ENCODE peak calls at places on chromosome 5, in nine cellular contexts. One of them, this sample, is unnamed.

GRCh38 chr5:96014395-96014794 is 52.7 kb upstream of the ELL2 start:
- DNase-seq in fibroblast of pulmonary artery: no peak
- DNase-seq in NAMALWA: no peak
- DNase-seq in aorta: no peak
- DNase-seq in A549: no peak
- DNase-seq in central memory CD4-positive, alpha-beta T cell: no peak
- DNase-seq in colonic mucosa: no peak
- DNase-seq in head of caudate nucleus: no peak
- DNase-seq in left ventricle myocardium inferior: no peak
- DNase-seq in this sample: no peak

GRCh38 chr5:141135718-141136266 is 786 bp downstream of the PCDHB5 start:
- DNase-seq in left ventricle myocardium inferior: no peak
- DNase-seq in A549: no peak
- DNase-seq in NAMALWA: no peak
- DNase-seq in aorta: no peak
- DNase-seq in fibroblast of pulmonary artery: no peak
- DNase-seq in central memory CD4-positive, alpha-beta T cell: no peak
- DNase-seq in head of caudate nucleus: no peak
- DNase-seq in colonic mucosa: no peak
- DNase-seq in this sample: no peak

GRCh38 chr5:174608631-174609097 is 115.7 kb upstream of the MSX2 start:
- DNase-seq in aorta: peak; percentile 86
- DNase-seq in A549: no peak
- DNase-seq in colonic mucosa: no peak
- DNase-seq in head of caudate nucleus: peak; percentile 14
- DNase-seq in fibroblast of pulmonary artery: no peak
- DNase-seq in NAMALWA: no peak
- DNase-seq in central memory CD4-positive, alpha-beta T cell: no peak
- DNase-seq in left ventricle myocardium inferior: peak; percentile 25
- DNase-seq in this sample: no peak

GRCh38 chr5:530556-530955 is 6.3 kb upstream of the SLC9A3 start:
- DNase-seq in NAMALWA: no peak
- DNase-seq in left ventricle myocardium inferior: no peak
- DNase-seq in central memory CD4-positive, alpha-beta T cell: no peak
- DNase-seq in colonic mucosa: no peak
- DNase-seq in fibroblast of pulmonary artery: no peak
- DNase-seq in aorta: peak; percentile 70
- DNase-seq in A549: no peak
- DNase-seq in head of caudate nucleus: no peak
- DNase-seq in this sample: no peak

GRCh38 chr5:73387630-73388370 is 60.8 kb downstream of the FOXD1 start:
- DNase-seq in aorta: no peak
- DNase-seq in fibroblast of pulmonary artery: no peak
- DNase-seq in left ventricle myocardium inferior: no peak
- DNase-seq in colonic mucosa: no peak
- DNase-seq in NAMALWA: peak; percentile 45
- DNase-seq in central memory CD4-positive, alpha-beta T cell: peak; percentile 82
- DNase-seq in head of caudate nucleus: no peak
- DNase-seq in A549: no peak
- DNase-seq in this sample: no peak

GRCh38 chr5:76345582-76345981 is 57.5 kb upstream of the IQGAP2 start:
- DNase-seq in A549: no peak
- DNase-seq in aorta: no peak
- DNase-seq in left ventricle myocardium inferior: no peak
- DNase-seq in NAMALWA: no peak
- DNase-seq in head of caudate nucleus: no peak
- DNase-seq in colonic mucosa: no peak
- DNase-seq in fibroblast of pulmonary artery: no peak
- DNase-seq in central memory CD4-positive, alpha-beta T cell: no peak
- DNase-seq in this sample: no peak

GRCh38 chr5:80921026-80921425 is 39.1 kb upstream of the RASGRF2 start:
- DNase-seq in A549: no peak
- DNase-seq in colonic mucosa: no peak
- DNase-seq in central memory CD4-positive, alpha-beta T cell: no peak
- DNase-seq in fibroblast of pulmonary artery: no peak
- DNase-seq in aorta: no peak
- DNase-seq in left ventricle myocardium inferior: no peak
- DNase-seq in head of caudate nucleus: no peak
- DNase-seq in NAMALWA: no peak
- DNase-seq in this sample: no peak

GRCh38 chr5:143111799-143112198 is 291.7 kb downstream of the NR3C1 start:
- DNase-seq in central memory CD4-positive, alpha-beta T cell: no peak
- DNase-seq in A549: no peak
- DNase-seq in fibroblast of pulmonary artery: no peak
- DNase-seq in NAMALWA: no peak
- DNase-seq in left ventricle myocardium inferior: no peak
- DNase-seq in colonic mucosa: no peak
- DNase-seq in head of caudate nucleus: no peak
- DNase-seq in aorta: no peak
- DNase-seq in this sample: no peak

GRCh38 chr5:14615365-14615764 is 33.8 kb downstream of the OTULINL start:
- DNase-seq in NAMALWA: no peak
- DNase-seq in left ventricle myocardium inferior: no peak
- DNase-seq in fibroblast of pulmonary artery: no peak
- DNase-seq in head of caudate nucleus: no peak
- DNase-seq in colonic mucosa: no peak
- DNase-seq in central memory CD4-positive, alpha-beta T cell: no peak
- DNase-seq in A549: no peak
- DNase-seq in aorta: no peak
- DNase-seq in this sample: no peak

GRCh38 chr5:6704361-6704851 is 8.8 kb upstream of the TENT4A start:
- DNase-seq in fibroblast of pulmonary artery: peak; percentile 88
- DNase-seq in colonic mucosa: peak; percentile 18
- DNase-seq in aorta: peak; percentile 87
- DNase-seq in central memory CD4-positive, alpha-beta T cell: no peak
- DNase-seq in head of caudate nucleus: peak; percentile 47
- DNase-seq in A549: no peak
- DNase-seq in NAMALWA: no peak
- DNase-seq in left ventricle myocardium inferior: peak; percentile 76
- DNase-seq in this sample: no peak

GRCh38 chr5:69462170-69462569 is 30.4 kb upstream of the OCLN start:
- DNase-seq in fibroblast of pulmonary artery: no peak
- DNase-seq in left ventricle myocardium inferior: no peak
- DNase-seq in head of caudate nucleus: no peak
- DNase-seq in colonic mucosa: no peak
- DNase-seq in central memory CD4-positive, alpha-beta T cell: no peak
- DNase-seq in A549: no peak
- DNase-seq in aorta: no peak
- DNase-seq in NAMALWA: no peak
- DNase-seq in this sample: no peak

GRCh38 chr5:155631116-155631515 is 617.6 kb downstream of the KIF4B start:
- DNase-seq in aorta: no peak
- DNase-seq in head of caudate nucleus: no peak
- DNase-seq in A549: no peak
- DNase-seq in colonic mucosa: no peak
- DNase-seq in fibroblast of pulmonary artery: no peak
- DNase-seq in left ventricle myocardium inferior: no peak
- DNase-seq in NAMALWA: no peak
- DNase-seq in central memory CD4-positive, alpha-beta T cell: no peak
- DNase-seq in this sample: no peak

GRCh38 chr5:54013556-54014157 is 296.7 kb downstream of the ARL15 start:
- DNase-seq in fibroblast of pulmonary artery: peak; percentile 91
- DNase-seq in head of caudate nucleus: no peak
- DNase-seq in aorta: no peak
- DNase-seq in central memory CD4-positive, alpha-beta T cell: no peak
- DNase-seq in left ventricle myocardium inferior: no peak
- DNase-seq in colonic mucosa: peak; percentile 20
- DNase-seq in NAMALWA: no peak
- DNase-seq in A549: no peak
- DNase-seq in this sample: peak; percentile 17

GRCh38 chr5:60410427-60410826 is 289.5 kb downstream of the DEPDC1B start:
- DNase-seq in left ventricle myocardium inferior: no peak
- DNase-seq in A549: no peak
- DNase-seq in colonic mucosa: no peak
- DNase-seq in aorta: no peak
- DNase-seq in fibroblast of pulmonary artery: no peak
- DNase-seq in head of caudate nucleus: no peak
- DNase-seq in central memory CD4-positive, alpha-beta T cell: no peak
- DNase-seq in NAMALWA: no peak
- DNase-seq in this sample: no peak